ENCODE peak calls at places on chromosomes 6 and 20, in nine cellular contexts. One of them, this sample, is unnamed.
A peak's percentile ranks its signal among the peaks of the same experiment; 100 is the strongest.

GRCh38 chr6:54802775-54803631 is 43.6 kb upstream of the FAM83B start:
- DNase-seq in HFF-Myc: peak; percentile 19
- DNase-seq in dorsolateral prefrontal cortex: no peak
- DNase-seq in Panc1: no peak
- DNase-seq in heart left ventricle: no peak
- DNase-seq in CD4-positive, CD25-positive, alpha-beta regulatory T cell: no peak
- DNase-seq in heart right ventricle: no peak
- DNase-seq in cardiac fibroblast: peak; percentile 25
- DNase-seq in BJ: no peak
- DNase-seq in this sample: no peak

GRCh38 chr6:32609731-32610640 is 20.3 kb upstream of the HLA-DRB1 start:
- DNase-seq in HFF-Myc: peak; percentile 80
- DNase-seq in dorsolateral prefrontal cortex: peak; percentile 30
- DNase-seq in Panc1: peak; percentile 82
- DNase-seq in heart left ventricle: no peak
- DNase-seq in CD4-positive, CD25-positive, alpha-beta regulatory T cell: peak; percentile 95
- DNase-seq in heart right ventricle: peak; percentile 81
- DNase-seq in cardiac fibroblast: peak; percentile 94
- DNase-seq in BJ: peak; percentile 43
- DNase-seq in this sample: peak; percentile 68

GRCh38 chr6:25535302-25536225 is 116.5 kb upstream of the SCGN start:
- DNase-seq in HFF-Myc: no peak
- DNase-seq in dorsolateral prefrontal cortex: no peak
- DNase-seq in Panc1: no peak
- DNase-seq in heart left ventricle: no peak
- DNase-seq in CD4-positive, CD25-positive, alpha-beta regulatory T cell: no peak
- DNase-seq in heart right ventricle: no peak
- DNase-seq in cardiac fibroblast: no peak
- DNase-seq in BJ: no peak
- DNase-seq in this sample: no peak

GRCh38 chr6:170516783-170517616 is 36.1 kb downstream of the PSMB1 start:
- DNase-seq in HFF-Myc: peak; percentile 43
- DNase-seq in dorsolateral prefrontal cortex: no peak
- DNase-seq in Panc1: peak; percentile 47
- DNase-seq in heart left ventricle: no peak
- DNase-seq in CD4-positive, CD25-positive, alpha-beta regulatory T cell: peak; percentile 66
- DNase-seq in heart right ventricle: peak; percentile 15
- DNase-seq in cardiac fibroblast: peak; percentile 83
- DNase-seq in BJ: no peak
- DNase-seq in this sample: peak; percentile 52

GRCh38 chr6:28880894-28881780 is 42.6 kb downstream of the TRIM27 start:
- DNase-seq in HFF-Myc: peak; percentile 48
- DNase-seq in dorsolateral prefrontal cortex: peak; percentile 72
- DNase-seq in Panc1: no peak
- DNase-seq in heart left ventricle: peak; percentile 69
- DNase-seq in CD4-positive, CD25-positive, alpha-beta regulatory T cell: peak; percentile 57
- DNase-seq in heart right ventricle: peak; percentile 68
- DNase-seq in cardiac fibroblast: peak; percentile 80
- DNase-seq in BJ: no peak
- DNase-seq in this sample: peak; percentile 54

GRCh38 chr20:37901667-37902503 is 1.0 kb upstream of the VSTM2L start:
- DNase-seq in HFF-Myc: peak; percentile 17
- DNase-seq in dorsolateral prefrontal cortex: peak; percentile 43
- DNase-seq in Panc1: peak; percentile 63
- DNase-seq in heart left ventricle: no peak
- DNase-seq in CD4-positive, CD25-positive, alpha-beta regulatory T cell: peak; percentile 55
- DNase-seq in heart right ventricle: no peak
- DNase-seq in cardiac fibroblast: peak; percentile 72
- DNase-seq in BJ: no peak
- DNase-seq in this sample: peak; percentile 3

GRCh38 chr6:35494161-35494563 is 2.7 kb downstream of the TEAD3 start:
- DNase-seq in HFF-Myc: no peak
- DNase-seq in dorsolateral prefrontal cortex: no peak
- DNase-seq in Panc1: no peak
- DNase-seq in heart left ventricle: no peak
- DNase-seq in CD4-positive, CD25-positive, alpha-beta regulatory T cell: no peak
- DNase-seq in heart right ventricle: no peak
- DNase-seq in cardiac fibroblast: peak; percentile 51
- DNase-seq in BJ: no peak
- DNase-seq in this sample: no peak

GRCh38 chr20:36548704-36549627 is 7.6 kb downstream of the MYL9 start:
- DNase-seq in HFF-Myc: no peak
- DNase-seq in dorsolateral prefrontal cortex: no peak
- DNase-seq in Panc1: no peak
- DNase-seq in heart left ventricle: no peak
- DNase-seq in CD4-positive, CD25-positive, alpha-beta regulatory T cell: no peak
- DNase-seq in heart right ventricle: no peak
- DNase-seq in cardiac fibroblast: no peak
- DNase-seq in BJ: no peak
- DNase-seq in this sample: no peak

GRCh38 chr6:75348882-75349261 is 64.3 kb upstream of the TMEM30A start:
- DNase-seq in HFF-Myc: no peak
- DNase-seq in dorsolateral prefrontal cortex: no peak
- DNase-seq in Panc1: no peak
- DNase-seq in heart left ventricle: no peak
- DNase-seq in CD4-positive, CD25-positive, alpha-beta regulatory T cell: no peak
- DNase-seq in heart right ventricle: no peak
- DNase-seq in cardiac fibroblast: no peak
- DNase-seq in BJ: no peak
- DNase-seq in this sample: no peak

GRCh38 chr6:75350808-75351207 is 66.2 kb upstream of the TMEM30A start:
- DNase-seq in HFF-Myc: no peak
- DNase-seq in dorsolateral prefrontal cortex: no peak
- DNase-seq in Panc1: no peak
- DNase-seq in heart left ventricle: no peak
- DNase-seq in CD4-positive, CD25-positive, alpha-beta regulatory T cell: no peak
- DNase-seq in heart right ventricle: no peak
- DNase-seq in cardiac fibroblast: no peak
- DNase-seq in BJ: no peak
- DNase-seq in this sample: no peak

GRCh38 chr6:75347797-75348610 is 63.4 kb upstream of the TMEM30A start:
- DNase-seq in HFF-Myc: no peak
- DNase-seq in dorsolateral prefrontal cortex: no peak
- DNase-seq in Panc1: no peak
- DNase-seq in heart left ventricle: no peak
- DNase-seq in CD4-positive, CD25-positive, alpha-beta regulatory T cell: no peak
- DNase-seq in heart right ventricle: no peak
- DNase-seq in cardiac fibroblast: peak; percentile 15
- DNase-seq in BJ: no peak
- DNase-seq in this sample: no peak

GRCh38 chr6:75350156-75350555 is 65.6 kb upstream of the TMEM30A start:
- DNase-seq in HFF-Myc: no peak
- DNase-seq in dorsolateral prefrontal cortex: no peak
- DNase-seq in Panc1: no peak
- DNase-seq in heart left ventricle: no peak
- DNase-seq in CD4-positive, CD25-positive, alpha-beta regulatory T cell: no peak
- DNase-seq in heart right ventricle: no peak
- DNase-seq in cardiac fibroblast: no peak
- DNase-seq in BJ: no peak
- DNase-seq in this sample: no peak

DNA sequence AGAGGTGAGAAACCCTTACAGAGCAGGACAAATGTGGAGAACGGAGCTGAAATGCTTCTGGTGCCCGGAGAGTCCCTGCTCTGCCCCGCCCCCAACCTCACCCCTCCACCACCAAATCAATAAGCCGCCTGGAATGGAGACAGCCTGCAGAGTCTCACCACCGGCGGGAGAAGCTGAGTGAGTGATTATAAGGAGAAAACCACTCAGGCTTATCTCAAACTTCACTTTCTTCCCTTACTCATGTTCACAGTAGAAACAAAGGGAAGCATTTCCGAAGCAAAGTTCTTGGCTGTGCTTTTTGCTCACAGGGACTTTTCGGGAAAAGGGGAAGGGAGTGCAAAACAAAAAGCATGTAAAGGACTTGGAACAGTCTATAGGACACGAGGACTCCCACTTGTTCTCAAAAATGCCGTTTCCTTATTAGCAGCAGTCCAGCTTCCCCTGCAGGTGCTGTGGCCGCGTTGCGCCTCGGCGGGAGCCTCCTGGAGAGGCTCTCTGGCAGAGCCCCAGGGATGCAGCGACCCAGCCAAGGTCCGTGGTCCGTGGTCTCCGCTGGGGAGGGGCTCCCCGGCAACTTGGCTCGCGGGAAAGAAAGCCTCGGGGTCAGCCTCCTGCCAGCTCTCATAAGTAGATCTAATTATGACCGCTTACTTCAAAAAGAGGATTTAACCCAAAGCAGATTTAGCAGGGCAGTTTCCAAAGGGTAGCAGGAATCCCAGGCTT is 64.8 kb upstream of the TMEM30A start:
- DNase-seq in HFF-Myc: no peak
- DNase-seq in dorsolateral prefrontal cortex: no peak
- DNase-seq in Panc1: no peak
- DNase-seq in heart left ventricle: peak; percentile 63
- DNase-seq in CD4-positive, CD25-positive, alpha-beta regulatory T cell: no peak
- DNase-seq in heart right ventricle: peak; percentile 23
- DNase-seq in cardiac fibroblast: peak; percentile 68
- DNase-seq in BJ: no peak
- DNase-seq in this sample: no peak
- H3K4me3 ChIP-seq in HFF-Myc: peak overlapping the region; percentile 19
- H3K4me3 ChIP-seq in dorsolateral prefrontal cortex: peak overlapping the region; percentile 62
- H3K4me3 ChIP-seq in Panc1: peak overlapping the region; percentile 32
- H3K4me3 ChIP-seq in heart left ventricle: peak overlapping the region; percentile 32
- H3K4me3 ChIP-seq in CD4-positive, CD25-positive, alpha-beta regulatory T cell: no peak overlapping the region
- H3K4me3 ChIP-seq in heart right ventricle: peak overlapping the region; percentile 16
- H3K4me3 ChIP-seq in cardiac fibroblast: peak overlapping the region; percentile 39
- H3K4me3 ChIP-seq in BJ: peak overlapping the region; percentile 24
- H3K4me3 ChIP-seq in this sample: peak overlapping the region; percentile 41

GRCh38 chr6:137870744-137871247 is 3.7 kb downstream of the TNFAIP3 start:
- DNase-seq in HFF-Myc: no peak
- DNase-seq in dorsolateral prefrontal cortex: no peak
- DNase-seq in Panc1: no peak
- DNase-seq in heart left ventricle: no peak
- DNase-seq in CD4-positive, CD25-positive, alpha-beta regulatory T cell: peak; percentile 68
- DNase-seq in heart right ventricle: no peak
- DNase-seq in cardiac fibroblast: no peak
- DNase-seq in BJ: no peak
- DNase-seq in this sample: no peak
- H3K4me3 ChIP-seq in HFF-Myc: no peak overlapping the region
- H3K4me3 ChIP-seq in dorsolateral prefrontal cortex: peak overlapping the region; percentile 30
- H3K4me3 ChIP-seq in Panc1: no peak overlapping the region
- H3K4me3 ChIP-seq in heart left ventricle: peak overlapping the region; percentile 7
- H3K4me3 ChIP-seq in CD4-positive, CD25-positive, alpha-beta regulatory T cell: peak overlapping the region; percentile 99
- H3K4me3 ChIP-seq in heart right ventricle: no peak overlapping the region
- H3K4me3 ChIP-seq in cardiac fibroblast: no peak overlapping the region
- H3K4me3 ChIP-seq in BJ: no peak overlapping the region
- H3K4me3 ChIP-seq in this sample: peak overlapping the region; percentile 41

DNA sequence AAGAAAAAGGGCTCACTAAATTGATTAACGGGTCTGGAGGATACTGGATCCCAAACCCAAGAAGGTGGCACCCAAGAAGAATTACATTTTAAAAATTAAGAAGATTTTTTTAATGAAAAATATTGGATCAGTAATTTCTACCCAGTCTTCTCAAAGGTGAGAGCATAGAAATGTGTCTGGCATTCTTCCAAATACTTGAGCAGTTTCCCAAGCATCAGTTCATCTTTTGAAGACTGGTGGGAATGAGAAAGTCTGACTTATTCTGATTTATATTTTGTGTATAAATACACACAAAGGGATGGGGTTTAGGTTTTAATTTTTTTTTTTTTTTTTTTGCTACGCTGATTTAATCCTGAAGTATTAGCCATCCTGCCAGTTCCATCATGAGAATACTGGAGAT is 3.3 kb downstream of the MGME1 start:
- DNase-seq in HFF-Myc: no peak
- DNase-seq in dorsolateral prefrontal cortex: no peak
- DNase-seq in Panc1: no peak
- DNase-seq in heart left ventricle: no peak
- DNase-seq in CD4-positive, CD25-positive, alpha-beta regulatory T cell: no peak
- DNase-seq in heart right ventricle: no peak
- DNase-seq in cardiac fibroblast: no peak
- DNase-seq in BJ: no peak
- DNase-seq in this sample: no peak
- H3K4me3 ChIP-seq in HFF-Myc: peak overlapping the region; percentile 86
- H3K4me3 ChIP-seq in dorsolateral prefrontal cortex: peak overlapping the region; percentile 91
- H3K4me3 ChIP-seq in Panc1: peak overlapping the region; percentile 95
- H3K4me3 ChIP-seq in heart left ventricle: peak overlapping the region; percentile 94
- H3K4me3 ChIP-seq in CD4-positive, CD25-positive, alpha-beta regulatory T cell: peak overlapping the region; percentile 99
- H3K4me3 ChIP-seq in heart right ventricle: no peak overlapping the region
- H3K4me3 ChIP-seq in cardiac fibroblast: no peak overlapping the region
- H3K4me3 ChIP-seq in BJ: peak overlapping the region; percentile 21
- H3K4me3 ChIP-seq in this sample: peak overlapping the region; percentile 51

GRCh38 chr6:149862901-149863595 is 1.1 kb downstream of the LRP11 start:
- DNase-seq in HFF-Myc: no peak
- DNase-seq in dorsolateral prefrontal cortex: peak; percentile 59
- DNase-seq in Panc1: no peak
- DNase-seq in heart left ventricle: peak; percentile 81
- DNase-seq in CD4-positive, CD25-positive, alpha-beta regulatory T cell: peak; percentile 35
- DNase-seq in heart right ventricle: peak; percentile 71
- DNase-seq in cardiac fibroblast: peak; percentile 87
- DNase-seq in BJ: no peak
- DNase-seq in this sample: no peak

GRCh38 chr6:149860834-149861602 is 3.1 kb downstream of the LRP11 start:
- DNase-seq in HFF-Myc: no peak
- DNase-seq in dorsolateral prefrontal cortex: no peak
- DNase-seq in Panc1: no peak
- DNase-seq in heart left ventricle: no peak
- DNase-seq in CD4-positive, CD25-positive, alpha-beta regulatory T cell: no peak
- DNase-seq in heart right ventricle: no peak
- DNase-seq in cardiac fibroblast: peak; percentile 44
- DNase-seq in BJ: no peak
- DNase-seq in this sample: no peak

GRCh38 chr6:149860513-149860833 is 3.7 kb downstream of the LRP11 start:
- DNase-seq in HFF-Myc: no peak
- DNase-seq in dorsolateral prefrontal cortex: no peak
- DNase-seq in Panc1: no peak
- DNase-seq in heart left ventricle: no peak
- DNase-seq in CD4-positive, CD25-positive, alpha-beta regulatory T cell: no peak
- DNase-seq in heart right ventricle: no peak
- DNase-seq in cardiac fibroblast: no peak
- DNase-seq in BJ: no peak
- DNase-seq in this sample: no peak

GRCh38 chr6:149863596-149863845 is 638 bp downstream of the LRP11 start:
- DNase-seq in HFF-Myc: no peak
- DNase-seq in dorsolateral prefrontal cortex: no peak
- DNase-seq in Panc1: no peak
- DNase-seq in heart left ventricle: no peak
- DNase-seq in CD4-positive, CD25-positive, alpha-beta regulatory T cell: no peak
- DNase-seq in heart right ventricle: no peak
- DNase-seq in cardiac fibroblast: no peak
- DNase-seq in BJ: no peak
- DNase-seq in this sample: no peak

DNA sequence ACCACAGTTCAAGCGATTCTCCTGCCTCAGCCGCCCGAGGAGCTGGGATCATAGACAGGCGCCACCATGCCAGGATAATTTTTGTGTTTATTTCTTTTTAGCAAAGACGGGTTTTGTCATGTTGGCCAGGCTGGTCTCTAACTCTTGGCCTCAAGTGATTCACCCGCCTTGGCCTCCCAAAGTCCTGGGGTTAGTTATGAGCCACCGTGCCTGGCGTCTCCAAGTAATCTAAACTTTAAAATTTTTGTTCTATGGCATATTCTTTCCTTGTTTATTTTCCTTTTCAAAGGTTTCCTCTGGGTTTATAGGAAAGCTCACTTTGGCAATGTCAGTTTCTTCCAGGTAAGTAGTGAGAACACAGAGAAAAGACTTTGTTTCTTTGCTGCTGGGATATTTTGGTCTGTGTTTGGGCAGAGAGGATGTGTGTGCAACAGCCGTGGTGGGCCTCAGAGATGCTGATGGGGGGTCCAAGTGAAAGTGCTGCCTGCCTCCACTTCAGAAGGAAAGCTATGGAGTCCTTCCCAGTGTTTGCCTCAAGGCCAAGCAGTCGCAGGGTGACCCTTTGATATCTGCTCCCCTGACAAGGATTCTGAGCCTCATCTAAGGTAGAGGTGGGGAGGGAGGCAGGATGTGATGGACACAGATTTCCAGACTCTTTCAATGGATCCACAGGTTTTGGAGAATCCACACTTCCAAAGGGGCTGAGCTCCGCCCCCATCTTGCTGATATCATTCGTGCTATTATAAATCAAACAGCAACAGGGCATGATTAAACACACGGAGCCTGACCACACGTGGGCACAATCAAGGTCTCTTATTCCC is 2.3 kb downstream of the LRP11 start:
- DNase-seq in HFF-Myc: no peak
- DNase-seq in dorsolateral prefrontal cortex: no peak
- DNase-seq in Panc1: no peak
- DNase-seq in heart left ventricle: no peak
- DNase-seq in CD4-positive, CD25-positive, alpha-beta regulatory T cell: no peak
- DNase-seq in heart right ventricle: no peak
- DNase-seq in cardiac fibroblast: no peak
- DNase-seq in BJ: no peak
- DNase-seq in this sample: no peak
- H3K4me3 ChIP-seq in HFF-Myc: peak overlapping the region; percentile 65
- H3K4me3 ChIP-seq in dorsolateral prefrontal cortex: peak overlapping the region; percentile 72
- H3K4me3 ChIP-seq in Panc1: peak overlapping the region; percentile 74
- H3K4me3 ChIP-seq in heart left ventricle: no peak overlapping the region
- H3K4me3 ChIP-seq in CD4-positive, CD25-positive, alpha-beta regulatory T cell: no peak overlapping the region
- H3K4me3 ChIP-seq in heart right ventricle: no peak overlapping the region
- H3K4me3 ChIP-seq in cardiac fibroblast: no peak overlapping the region
- H3K4me3 ChIP-seq in BJ: no peak overlapping the region
- H3K4me3 ChIP-seq in this sample: peak overlapping the region; percentile 51